ENCODE peak calls at places on chromosomes 13 and 19, in five cellular contexts. K is psoas muscle, E is fibroblast of lung, T is left ventricle myocardium inferior, M is adipocyte. F is an unnamed sample.
A peak's percentile ranks its signal among the peaks of the same experiment; 100 is the strongest.

GRCh38 chr13:65783383-65783782 is 1446.8 kb downstream of the PCDH9 start:
- DNase-seq in K (no peak), E (no peak), T (no peak), M (no peak), F (no peak)

GRCh38 chr19:28685802-28686201 is 527.1 kb downstream of the UQCRFS1 start:
- DNase-seq in K (no peak), E (no peak), T (no peak), M (no peak), F (no peak)

GRCh38 chr13:102289606-102290005 is 112.2 kb downstream of the FGF14 start:
- DNase-seq in K (no peak), E (no peak), T (no peak), M (no peak), F (no peak)

GRCh38 chr13:47858678-47859050 is 142.4 kb downstream of the SUCLA2 start:
- DNase-seq in K (no peak), E (peak; percentile 42), T (no peak), M (peak; percentile 12), F (peak; percentile 80)

GRCh38 chr19:289651-290538 is 1.3 kb downstream of the PLPP2 start:
- DNase-seq in K (no peak), E (no peak), T (no peak), M (peak; percentile 22), F (peak; percentile 31)

GRCh38 chr13:51927129-51927528 is 65.4 kb downstream of the CCDC70 start:
- DNase-seq in K (no peak), E (no peak), T (no peak), M (no peak), F (no peak)

GRCh38 chr19:41431426-41432386 is 4.5 kb upstream of the B3GNT8 start:
- DNase-seq in K (peak; percentile 59), E (peak; percentile 44), T (peak; percentile 82), M (peak; percentile 34), F (peak; percentile 96)

GRCh38 chr19:3725640-3726310 is 17.6 kb downstream of the TJP3 start:
- DNase-seq in K (no peak), E (no peak), T (no peak), M (no peak), F (peak; percentile 25)

GRCh38 chr19:5503598-5503997 is 48.4 kb downstream of the ZNRF4 start:
- DNase-seq in K (no peak), E (no peak), T (no peak), M (no peak), F (no peak)

GRCh38 chr19:38370299-38370698 is 4.1 kb upstream of the PSMD8 start:
- DNase-seq in K (no peak), E (no peak), T (no peak), M (no peak), F (no peak)

GRCh38 chr19:52786078-52786463 is 520 bp downstream of the ZNF600 start:
- DNase-seq in K (peak; percentile 15), E (no peak), T (no peak), M (no peak), F (peak; percentile 6)

GRCh38 chr19:38686530-38686888 is 39.1 kb downstream of the ACTN4 start:
- DNase-seq in K (no peak), E (no peak), T (no peak), M (no peak), F (no peak)

GRCh38 chr19:38792250-38793111 is 3.5 kb downstream of the LGALS7B start:
- DNase-seq in K (peak; percentile 44), E (peak; percentile 14), T (peak; percentile 60), M (peak; percentile 4), F (no peak)

GRCh38 chr19:4803736-4804695 is 12.5 kb downstream of the FEM1A start:
- DNase-seq in K (peak; percentile 60), E (peak; percentile 40), T (no peak), M (peak; percentile 79), F (peak; percentile 48)

GRCh38 chr13:25247345-25247744 is 39.9 kb downstream of the MTMR6 start:
- DNase-seq in K (no peak), E (no peak), T (no peak), M (no peak), F (no peak)

GRCh38 chr19:56617531-56617930 is 22.4 kb downstream of the ZNF71 start:
- DNase-seq in K (no peak), E (no peak), T (no peak), M (no peak), F (no peak)

GRCh38 chr19:45162464-45163143 is 1.8 kb upstream of the NKPD1 start:
- DNase-seq in K (no peak), E (no peak), T (no peak), M (no peak), F (no peak)

GRCh38 chr13:31755803-31756212 is 16.5 kb downstream of the RXFP2 start:
- DNase-seq in K (no peak), E (peak; percentile 57), T (no peak), M (peak; percentile 31), F (no peak)

GRCh38 chr13:86757236-86757978 is 913.8 kb upstream of the SLITRK5 start:
- DNase-seq in K (no peak), E (no peak), T (no peak), M (no peak), F (no peak)

GRCh38 chr19:34155686-34156085 is 16.6 kb upstream of the LSM14A start:
- DNase-seq in K (no peak), E (no peak), T (no peak), M (no peak), F (no peak)

GRCh38 chr19:44757057-44757734 is 8.7 kb downstream of the BCL3 start:
- DNase-seq in K (peak; percentile 80), E (peak; percentile 76), T (peak; percentile 81), M (no peak), F (peak; percentile 91)

GRCh38 chr13:35720690-35721554 is 244.4 kb upstream of the MAB21L1 start:
- DNase-seq in K (peak; percentile 39), E (peak; percentile 53), T (no peak), M (peak; percentile 83), F (peak; percentile 71)

GRCh38 chr19:33801411-33801810 is 4.7 kb downstream of the KCTD15 start:
- DNase-seq in K (no peak), E (no peak), T (no peak), M (no peak), F (no peak)

GRCh38 chr13:69817333-69817732 is 290.3 kb upstream of the ATXN8OS start:
- DNase-seq in K (no peak), E (no peak), T (no peak), M (no peak), F (no peak)
- H3K27me3 ChIP-seq in K (no peaks in the 10 kb centered on the region), E (no peaks in the 10 kb centered on the region), T (no peaks in the 10 kb centered on the region), M (no peaks in the 10 kb centered on the region), F (no peaks in the 10 kb centered on the region)

GRCh38 chr13:27833206-27833605 is 40.9 kb downstream of the GSX1 start:
- DNase-seq in K (no peak), E (no peak), T (no peak), M (no peak), F (no peak)
- H3K27me3 ChIP-seq in K (no peaks in the 10 kb centered on the region), E (no peaks in the 10 kb centered on the region), T (peaks cover 100% of the 10 kb centered on the region), M (peaks cover 56% of the 10 kb centered on the region), F (peaks cover 95% of the 10 kb centered on the region)

DNA sequence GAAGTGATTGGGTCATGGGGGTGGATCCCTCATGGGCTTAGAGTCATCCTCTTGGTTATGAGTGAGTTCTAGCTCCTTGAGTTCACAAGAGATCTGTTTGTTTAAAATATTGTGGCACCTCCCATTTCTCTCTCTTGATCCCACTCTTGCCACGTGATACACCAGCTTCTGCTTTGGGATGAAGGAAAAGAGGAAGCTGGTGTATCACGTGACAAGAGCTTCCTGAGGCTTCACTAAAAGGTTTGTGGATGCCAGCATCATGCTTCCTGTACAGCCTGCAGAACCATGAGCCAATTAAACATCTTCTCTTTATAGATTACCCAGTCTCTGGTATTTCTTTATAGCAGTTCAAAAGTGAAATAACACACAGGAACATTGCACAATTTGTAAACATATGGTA is 352.5 kb upstream of the ATXN8OS start:
- DNase-seq in K (no peak), E (no peak), T (no peak), M (no peak), F (no peak)
- H3K27me3 ChIP-seq in K (no peaks in the 10 kb centered on the region), E (no peaks in the 10 kb centered on the region), T (no peaks in the 10 kb centered on the region), M (no peaks in the 10 kb centered on the region), F (no peaks in the 10 kb centered on the region)

GRCh38 chr19:50419580-50420035 is 870 bp downstream of the SPIB start:
- DNase-seq in K (no peak), E (no peak), T (no peak), M (no peak), F (no peak)
- H3K27me3 ChIP-seq in K (peaks cover 9% of the 10 kb centered on the region), E (peaks cover 4% of the 10 kb centered on the region), T (peaks cover 75% of the 10 kb centered on the region), M (peaks cover 41% of the 10 kb centered on the region), F (peaks cover 17% of the 10 kb centered on the region)

GRCh38 chr19:50489461-50490011 is 12.9 kb upstream of the GARIN5A start:
- DNase-seq in K (peak; percentile 30), E (no peak), T (no peak), M (no peak), F (no peak)
- H3K27me3 ChIP-seq in K (no peaks in the 10 kb centered on the region), E (peaks cover 27% of the 10 kb centered on the region), T (peaks cover 6% of the 10 kb centered on the region), M (peaks cover 57% of the 10 kb centered on the region), F (no peaks in the 10 kb centered on the region)

DNA sequence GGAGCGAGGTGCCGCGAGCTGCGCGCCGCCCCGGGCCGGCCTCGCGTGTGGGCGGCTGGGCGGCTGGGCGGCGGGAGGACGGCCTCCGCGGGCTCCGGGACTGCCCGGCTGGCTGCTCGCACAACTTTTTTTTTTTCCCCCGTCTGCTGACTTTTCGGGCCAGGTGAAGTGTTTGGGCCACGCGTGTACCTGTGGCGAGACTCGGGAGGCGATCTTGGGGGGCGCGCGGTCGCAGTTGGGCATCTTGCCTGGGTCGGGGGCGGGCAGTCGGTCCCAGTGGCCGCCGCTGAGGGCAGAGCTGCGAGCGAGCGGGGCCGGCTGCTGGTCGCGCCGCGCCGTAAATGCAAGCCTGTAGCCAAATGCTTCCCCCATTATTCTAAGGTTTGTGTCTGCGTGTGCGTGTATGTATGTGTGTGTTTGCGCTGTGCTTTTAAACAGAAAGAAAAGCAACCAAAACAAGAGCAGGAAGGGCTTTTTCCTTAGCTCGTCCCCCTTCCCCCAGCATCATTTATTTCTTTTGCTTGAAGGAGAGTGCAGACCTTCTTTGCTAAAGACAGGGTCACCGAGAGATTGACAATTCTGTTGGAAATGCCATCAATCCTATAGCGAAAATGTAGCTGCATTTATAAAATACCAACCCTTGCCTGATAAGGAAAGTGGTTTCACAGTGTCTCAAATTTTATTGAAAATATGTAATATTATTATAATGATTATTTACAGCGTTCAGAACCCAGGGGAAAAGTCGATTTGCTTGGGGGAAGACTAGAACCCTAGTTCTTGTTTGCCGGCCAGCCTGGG is 143.3 kb upstream of the ZNF536 start:
- DNase-seq in K (no peak), E (peak; percentile 11), T (no peak), M (peak; percentile 39), F (peak; percentile 14)
- H3K27me3 ChIP-seq in K (peaks cover 20% of the 10 kb centered on the region), E (peaks cover 13% of the 10 kb centered on the region), T (peaks cover 97% of the 10 kb centered on the region), M (peaks cover 33% of the 10 kb centered on the region), F (peaks cover 90% of the 10 kb centered on the region)

DNA sequence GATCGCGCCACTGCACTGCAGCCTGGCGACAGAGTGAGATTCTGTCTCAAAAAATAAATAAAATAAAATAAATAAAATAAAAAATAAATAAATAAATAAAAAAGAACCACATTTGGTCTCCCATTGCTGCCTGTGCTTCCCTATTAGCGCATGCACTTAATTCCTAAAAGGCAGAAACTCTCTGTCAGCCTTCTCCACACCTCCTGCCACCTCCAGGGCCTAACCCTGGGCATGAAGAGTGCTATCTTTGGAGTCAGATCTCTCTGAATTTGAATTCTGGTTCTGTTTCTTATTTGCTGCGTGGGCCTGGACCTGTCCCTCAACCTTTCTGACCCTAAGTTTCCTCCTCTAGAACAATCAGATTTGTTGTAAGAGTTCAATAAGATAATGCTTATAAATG is 11.3 kb downstream of the NCAN start:
- DNase-seq in K (no peak), E (no peak), T (no peak), M (no peak), F (no peak)
- H3K27me3 ChIP-seq in K (peaks cover 14% of the 10 kb centered on the region), E (peaks cover 11% of the 10 kb centered on the region), T (peaks cover 88% of the 10 kb centered on the region), M (peaks cover 51% of the 10 kb centered on the region), F (peaks cover 24% of the 10 kb centered on the region)

GRCh38 chr19:1451916-1452801 is 2.2 kb downstream of the APC2 start:
- DNase-seq in K (no peak), E (no peak), T (no peak), M (no peak), F (no peak)
- H3K27me3 ChIP-seq in K (peaks cover 69% of the 10 kb centered on the region), E (peaks cover 68% of the 10 kb centered on the region), T (peaks cover 100% of the 10 kb centered on the region), M (peaks cover 42% of the 10 kb centered on the region), F (peaks cover 100% of the 10 kb centered on the region)

GRCh38 chr19:50843701-50844221 is 10.4 kb upstream of the KLK15 start:
- DNase-seq in K (no peak), E (no peak), T (no peak), M (no peak), F (no peak)
- H3K27me3 ChIP-seq in K (peaks cover 3% of the 10 kb centered on the region), E (no peaks in the 10 kb centered on the region), T (peaks cover 30% of the 10 kb centered on the region), M (no peaks in the 10 kb centered on the region), F (peaks cover 44% of the 10 kb centered on the region)